ENCODE peak calls at places on chromosome 16, in eight cellular contexts. D, W, I, C, N, H, M and O are unnamed samples. For H3K27me3, the result is how much of the 10 kb centered on the place peaks cover.

GRCh38 chr16:4214215-4214621 is 27.7 kb downstream of the SRL start:
- DNase-seq in D (no peak), W (peak), I (peak), C (no peak), N (peak), H (no peak), M (no peak), O (no peak)

GRCh38 chr16:12089492-12090161 is 113.1 kb downstream of the SNX29 start:
- DNase-seq in D (peak), W (peak), I (peak), C (peak), N (peak), H (peak), M (peak), O (peak)

GRCh38 chr16:80007216-80007615 is 406.7 kb upstream of the MAF start:
- DNase-seq in D (no peak), W (no peak), I (no peak), C (no peak), N (no peak), H (no peak), M (no peak), O (no peak)

GRCh38 chr16:64892843-64893242 is 229.0 kb downstream of the CDH11 start:
- DNase-seq in D (no peak), W (no peak), I (no peak), C (no peak), N (peak), H (no peak), M (no peak), O (no peak)

GRCh38 chr16:69330286-69331109 is at the start of gene PDF:
- DNase-seq in D (peak), W (peak), I (peak), C (peak), N (peak), H (peak), M (peak), O (peak)

GRCh38 chr16:916400-916799 is 54.4 kb downstream of the LMF1 start:
- DNase-seq in D (no peak), W (no peak), I (no peak), C (no peak), N (no peak), H (no peak), M (no peak), O (no peak)

GRCh38 chr16:55204094-55204493 is 119.9 kb upstream of the IRX6 start:
- DNase-seq in D (no peak), W (no peak), I (no peak), C (no peak), N (no peak), H (no peak), M (no peak), O (no peak)

GRCh38 chr16:80318107-80318506 is 222.7 kb upstream of the DYNLRB2 start:
- DNase-seq in D (no peak), W (no peak), I (no peak), C (no peak), N (no peak), H (no peak), M (no peak), O (no peak)

GRCh38 chr16:70738083-70738977 is 52.5 kb upstream of the MTSS2 start:
- DNase-seq in D (peak), W (peak), I (peak), C (no peak), N (peak), H (peak), M (peak), O (no peak)

GRCh38 chr16:55576369-55576768 is 9.9 kb downstream of the CAPNS2 start:
- DNase-seq in D (no peak), W (no peak), I (no peak), C (no peak), N (no peak), H (no peak), M (no peak), O (no peak)

GRCh38 chr16:53022374-53022773 is 30.3 kb downstream of the CHD9NB start:
- DNase-seq in D (no peak), W (no peak), I (peak), C (no peak), N (peak), H (no peak), M (peak), O (no peak)

GRCh38 chr16:67442581-67443255 is 11.8 kb downstream of the HSD11B2 start:
- DNase-seq in D (no peak), W (peak), I (no peak), C (no peak), N (no peak), H (no peak), M (no peak), O (no peak)

GRCh38 chr16:81707411-81708321 is 71.4 kb upstream of the PLCG2 start:
- DNase-seq in D (no peak), W (peak), I (peak), C (no peak), N (peak), H (peak), M (no peak), O (no peak)

GRCh38 chr16:89536886-89537548 is 23.5 kb upstream of the RPL13 start:
- DNase-seq in D (no peak), W (no peak), I (no peak), C (no peak), N (no peak), H (no peak), M (peak), O (no peak)

GRCh38 chr16:2015117-2015946 is 4.3 kb upstream of the NPW start:
- DNase-seq in D (no peak), W (no peak), I (peak), C (no peak), N (no peak), H (no peak), M (no peak), O (no peak)

GRCh38 chr16:11734025-11734652 is 8.5 kb downstream of the TXNDC11 start:
- DNase-seq in D (no peak), W (no peak), I (no peak), C (no peak), N (no peak), H (no peak), M (no peak), O (no peak)

GRCh38 chr16:85349413-85350145 is 237.3 kb upstream of the CIBAR2 start:
- DNase-seq in D (no peak), W (no peak), I (no peak), C (no peak), N (no peak), H (no peak), M (no peak), O (no peak)
- H3K27me3 ChIP-seq in D (under half), W (under half), I (under half), C (under half), N (under half), H (under half), M (under half), O (under half)

GRCh38 chr16:48812856-48813255 is 202.9 kb upstream of the N4BP1 start:
- DNase-seq in D (no peak), W (no peak), I (no peak), C (no peak), N (no peak), H (no peak), M (no peak), O (no peak)
- H3K27me3 ChIP-seq in D (under half), W (under half), I (under half), C (under half), N (under half), H (under half), M (under half), O (under half)

DNA sequence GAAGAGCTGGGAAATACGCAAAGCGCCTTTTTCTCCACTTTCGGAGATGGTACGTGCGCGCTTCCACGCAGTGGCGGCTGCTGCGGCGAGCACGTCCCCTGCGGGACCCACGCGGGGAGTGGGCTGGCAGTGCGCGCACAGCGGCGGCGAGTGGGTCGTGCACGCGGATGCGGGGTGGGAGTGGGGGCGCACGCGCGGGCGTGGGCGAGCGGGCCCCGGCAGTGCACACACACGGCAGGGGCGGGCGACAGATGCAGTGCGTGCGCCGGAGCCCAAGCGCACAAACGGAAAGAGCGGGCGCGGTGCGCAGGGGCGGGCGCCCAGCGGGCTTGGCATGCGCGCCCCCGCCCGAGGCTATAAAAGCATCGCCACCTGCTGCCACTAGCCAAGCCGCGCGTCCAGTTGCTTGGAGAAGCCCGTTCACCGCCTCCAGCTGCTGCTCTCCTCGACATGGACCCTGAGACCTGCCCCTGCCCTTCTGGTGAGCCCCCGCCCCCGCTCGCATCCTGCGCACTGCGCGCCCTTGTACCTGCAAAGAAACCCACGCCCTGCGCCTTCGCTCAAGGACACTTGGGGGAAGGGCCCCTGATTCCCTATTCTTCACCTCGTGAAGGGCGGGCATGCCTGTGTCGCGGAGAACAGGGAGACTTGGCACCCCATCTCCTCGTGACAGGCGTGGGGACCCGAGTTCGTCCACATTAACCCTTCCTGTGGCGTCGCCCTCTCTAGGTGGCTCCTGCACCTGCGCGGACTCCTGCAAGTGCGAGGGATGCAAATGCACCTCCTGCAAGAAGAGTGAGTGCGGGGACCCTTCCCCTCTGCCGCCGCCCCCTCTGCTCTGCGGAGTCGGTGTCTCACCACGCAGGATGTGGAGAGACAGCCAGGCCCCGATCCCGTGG is at the start of gene MT3:
- DNase-seq in D (no peak), W (no peak), I (no peak), C (no peak), N (peak), H (no peak), M (peak), O (peak)
- H3K27me3 ChIP-seq in D (under half), W (under half), I (under half), C (under half), N (under half), H (under half), M (under half), O (under half)

GRCh38 chr16:66431760-66432159 is 4.7 kb downstream of the BEAN1 start:
- DNase-seq in D (no peak), W (no peak), I (no peak), C (no peak), N (no peak), H (no peak), M (no peak), O (no peak)
- H3K27me3 ChIP-seq in D (under half), W (under half), I (under half), C (under half), N (under half), H (under half), M (under half), O (under half)

GRCh38 chr16:22942812-22943211 is 128.8 kb downstream of the HS3ST2 start:
- DNase-seq in D (no peak), W (no peak), I (no peak), C (no peak), N (no peak), H (no peak), M (no peak), O (no peak)

GRCh38 chr16:22945361-22945760 is 131.4 kb downstream of the HS3ST2 start:
- DNase-seq in D (no peak), W (no peak), I (no peak), C (no peak), N (peak), H (no peak), M (no peak), O (no peak)

GRCh38 chr16:22946433-22946832 is 132.5 kb downstream of the HS3ST2 start:
- DNase-seq in D (no peak), W (no peak), I (no peak), C (no peak), N (no peak), H (no peak), M (no peak), O (no peak)

GRCh38 chr16:22948058-22948602 is 134.2 kb downstream of the HS3ST2 start:
- DNase-seq in D (no peak), W (no peak), I (no peak), C (no peak), N (peak), H (no peak), M (peak), O (no peak)

DNA sequence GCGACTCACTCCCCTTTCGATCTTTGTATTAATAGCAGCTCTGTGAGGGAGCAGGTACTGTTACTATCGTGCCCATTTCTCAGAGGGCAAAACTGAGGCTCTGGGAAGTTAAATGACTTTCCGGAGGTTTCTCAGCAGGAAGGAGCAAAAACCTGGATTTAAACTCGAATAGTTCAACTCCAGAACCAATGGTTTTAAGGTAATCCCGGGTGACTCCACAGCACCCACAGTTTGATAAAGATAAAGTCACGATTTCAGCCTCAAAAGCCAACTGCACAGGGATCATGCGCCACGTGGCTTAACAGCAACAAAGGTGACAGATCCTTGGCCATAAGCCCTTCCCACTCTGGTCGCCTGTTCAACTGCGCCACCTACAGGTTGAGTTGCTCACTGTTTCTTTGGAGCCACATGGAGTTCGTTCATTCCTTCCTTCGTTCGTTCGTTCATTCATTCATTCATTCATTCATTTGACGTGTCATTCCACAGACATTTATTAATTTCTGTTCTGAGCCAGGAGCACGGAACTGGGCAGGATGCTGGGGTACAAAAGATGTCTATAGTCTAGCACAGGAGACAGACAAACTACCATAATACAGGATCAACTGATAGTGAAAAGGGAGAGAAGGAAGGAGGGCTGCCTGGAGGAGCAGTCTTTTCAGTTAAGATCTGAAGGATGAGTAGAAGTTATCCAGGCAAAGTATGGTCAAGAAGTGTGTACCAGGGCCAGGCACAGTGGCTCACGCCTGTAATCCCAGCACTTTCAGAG is 134.8 kb downstream of the HS3ST2 start:
- DNase-seq in D (peak), W (no peak), I (peak), C (peak), N (peak), H (peak), M (peak), O (peak)
- H3K27me3 ChIP-seq in D (under half), W (under half), I (under half), C (under half), N (under half), H (under half), M (under half), O (under half)

GRCh38 chr16:86007524-86007923 is 108.6 kb downstream of the IRF8 start:
- DNase-seq in D (no peak), W (no peak), I (no peak), C (no peak), N (no peak), H (no peak), M (no peak), O (no peak)
- H3K27me3 ChIP-seq in D (under half), W (under half), I (under half), C (under half), N (half or more), H (under half), M (under half), O (under half)

DNA sequence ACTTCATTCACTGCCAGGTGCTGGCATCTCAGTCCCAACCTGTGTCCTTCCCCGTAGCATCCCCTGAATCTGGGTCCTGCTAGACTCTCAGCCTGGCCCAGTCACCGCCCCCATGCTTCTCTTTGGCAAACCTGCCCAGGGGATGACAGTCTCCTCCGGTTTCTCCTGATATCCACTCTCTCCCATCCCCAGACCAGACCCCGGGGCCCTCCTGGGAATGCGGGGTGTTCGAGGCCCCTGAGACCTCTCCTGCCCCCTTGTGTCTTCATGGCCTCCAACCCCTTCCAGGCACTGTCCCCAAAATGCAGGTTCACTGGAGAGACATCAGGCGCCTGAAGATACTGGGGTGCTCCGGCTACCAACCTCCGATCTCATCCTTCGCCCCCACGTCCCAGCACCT is 544 bp downstream of the STX1B start:
- DNase-seq in D (no peak), W (no peak), I (no peak), C (no peak), N (peak), H (no peak), M (peak), O (no peak)
- H3K27me3 ChIP-seq in D (under half), W (under half), I (half or more), C (under half), N (under half), H (under half), M (under half), O (under half)

DNA sequence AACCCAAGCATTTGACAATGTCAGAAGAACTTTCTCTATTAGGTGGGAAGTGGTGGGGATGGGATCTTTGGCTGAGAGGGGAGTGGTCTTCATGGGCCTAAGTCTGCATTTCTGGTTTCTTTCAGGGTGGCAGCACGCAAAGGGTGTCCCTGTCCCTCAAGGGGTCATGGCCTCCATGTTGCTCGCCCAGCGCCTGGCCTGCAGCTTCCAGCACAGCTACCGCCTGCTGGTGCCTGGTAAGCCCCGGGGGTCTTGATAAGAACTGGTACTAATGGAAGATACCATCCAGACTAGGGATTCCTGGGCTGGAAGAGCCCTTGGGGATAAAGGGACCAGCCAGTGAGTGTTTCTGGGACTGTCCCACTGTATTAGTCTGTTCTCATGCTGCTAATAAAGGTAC is 61.2 kb downstream of the ABAT start:
- DNase-seq in D (no peak), W (no peak), I (no peak), C (no peak), N (no peak), H (peak), M (no peak), O (no peak)
- H3K27me3 ChIP-seq in D (under half), W (under half), I (under half), C (under half), N (under half), H (under half), M (under half), O (under half)